ENCODE peak calls at places on chromosomes 4 and X, in five cellular contexts. V is thoracic aorta; G is activated CD4-positive, alpha-beta T cell treated with anti-CD3 and anti-CD28 coated beads, Interleukin-2, amount 50 U/mL, for 1 hour; S is H1; J is kidney tubule cell. U is an unnamed sample.

GRCh38 chrX:19862634-19863236 is 24.7 kb downstream of the SH3KBP1 start:
- DNase-seq in V (no peak), G (no peak), S (no peak), J (no peak), U (no peak)

GRCh38 chrX:107207089-107207488 is 678 bp downstream of the DNAAF6 start:
- DNase-seq in V (no peak), G (no peak), S (no peak), J (no peak), U (no peak)

GRCh38 chr4:153573881-153574807 is 108.0 kb downstream of the TMEM131L start:
- DNase-seq in V (no peak), G (peak; percentile 63), S (no peak), J (peak; percentile 64), U (peak; percentile 50)

GRCh38 chr4:21655100-21655499 is 293.5 kb downstream of the KCNIP4 start:
- DNase-seq in V (no peak), G (no peak), S (no peak), J (no peak), U (no peak)

GRCh38 chr4:81527115-81527514 is 55.4 kb upstream of the RASGEF1B start:
- DNase-seq in V (no peak), G (no peak), S (no peak), J (no peak), U (no peak)

GRCh38 chr4:48002267-48002666 is 14.2 kb downstream of the CNGA1 start:
- DNase-seq in V (no peak), G (no peak), S (no peak), J (no peak), U (no peak)

GRCh38 chr4:156754832-156755570 is 216.6 kb downstream of the PDGFC start:
- DNase-seq in V (no peak), G (no peak), S (no peak), J (peak; percentile 61), U (no peak)

GRCh38 chr4:53306729-53307128 is 59.1 kb downstream of the SCFD2 start:
- DNase-seq in V (no peak), G (no peak), S (no peak), J (no peak), U (no peak)

GRCh38 chrX:107684956-107685385 is 56.7 kb downstream of the PRPS1 start:
- DNase-seq in V (no peak), G (no peak), S (no peak), J (peak; percentile 86), U (no peak)

GRCh38 chr4:158777423-158777822 is 8.6 kb downstream of the FNIP2 start:
- DNase-seq in V (no peak), G (no peak), S (no peak), J (no peak), U (no peak)

GRCh38 chr4:3673716-3674478 is 92.3 kb upstream of the ADRA2C start:
- DNase-seq in V (no peak), G (no peak), S (no peak), J (no peak), U (no peak)

U was measured in naive B cell.